ENCODE peak calls at places on chromosomes 7 and 10, in seven cellular contexts. One of them, this sample, is unnamed.

GRCh38 chr10:49109669-49110335 is 5.5 kb downstream of the VSTM4 start:
- DNase-seq in H9: no peak
- DNase-seq in Peyer's patch: peak; percentile 67
- DNase-seq in AG04450: peak; percentile 68
- DNase-seq in IMR-90: peak; percentile 73
- DNase-seq in adrenal gland: peak; percentile 70
- DNase-seq in upper lobe of left lung: peak; percentile 40
- DNase-seq in this sample: no peak

GRCh38 chr10:21532694-21533576 is 1.1 kb upstream of the MLLT10 start:
- DNase-seq in H9: no peak
- DNase-seq in Peyer's patch: no peak
- DNase-seq in AG04450: no peak
- DNase-seq in IMR-90: no peak
- DNase-seq in adrenal gland: no peak
- DNase-seq in upper lobe of left lung: no peak
- DNase-seq in this sample: no peak

GRCh38 chr7:78588393-78588792 is 789.8 kb downstream of the PHTF2 start:
- DNase-seq in H9: no peak
- DNase-seq in Peyer's patch: no peak
- DNase-seq in AG04450: no peak
- DNase-seq in IMR-90: no peak
- DNase-seq in adrenal gland: no peak
- DNase-seq in upper lobe of left lung: no peak
- DNase-seq in this sample: no peak

GRCh38 chr7:106957766-106958165 is 86.7 kb upstream of the PRKAR2B start:
- DNase-seq in H9: no peak
- DNase-seq in Peyer's patch: no peak
- DNase-seq in AG04450: no peak
- DNase-seq in IMR-90: no peak
- DNase-seq in adrenal gland: peak; percentile 17
- DNase-seq in upper lobe of left lung: no peak
- DNase-seq in this sample: peak; percentile 7

GRCh38 chr10:79081353-79082034 is 12.7 kb downstream of the ZMIZ1 start:
- DNase-seq in H9: no peak
- DNase-seq in Peyer's patch: no peak
- DNase-seq in AG04450: peak; percentile 80
- DNase-seq in IMR-90: peak; percentile 96
- DNase-seq in adrenal gland: peak; percentile 69
- DNase-seq in upper lobe of left lung: no peak
- DNase-seq in this sample: no peak

GRCh38 chr7:120502132-120502531 is 229.2 kb downstream of the KCND2 start:
- DNase-seq in H9: no peak
- DNase-seq in Peyer's patch: no peak
- DNase-seq in AG04450: no peak
- DNase-seq in IMR-90: no peak
- DNase-seq in adrenal gland: no peak
- DNase-seq in upper lobe of left lung: no peak
- DNase-seq in this sample: no peak

GRCh38 chr7:21365866-21366624 is 61.8 kb upstream of the SP4 start:
- DNase-seq in H9: no peak
- DNase-seq in Peyer's patch: no peak
- DNase-seq in AG04450: no peak
- DNase-seq in IMR-90: peak; percentile 30
- DNase-seq in adrenal gland: no peak
- DNase-seq in upper lobe of left lung: no peak
- DNase-seq in this sample: peak; percentile 79

GRCh38 chr10:67306588-67307205 is 380.9 kb downstream of the LRRTM3 start:
- DNase-seq in H9: no peak
- DNase-seq in Peyer's patch: no peak
- DNase-seq in AG04450: no peak
- DNase-seq in IMR-90: peak; percentile 4
- DNase-seq in adrenal gland: no peak
- DNase-seq in upper lobe of left lung: no peak
- DNase-seq in this sample: peak; percentile 42

GRCh38 chr10:95242581-95243317 is 48.1 kb downstream of the PDLIM1 start:
- DNase-seq in H9: peak; percentile 73
- DNase-seq in Peyer's patch: no peak
- DNase-seq in AG04450: no peak
- DNase-seq in IMR-90: peak; percentile 63
- DNase-seq in adrenal gland: peak; percentile 73
- DNase-seq in upper lobe of left lung: no peak
- DNase-seq in this sample: no peak

GRCh38 chr10:124028700-124029487 is 64.5 kb downstream of the CHST15 start:
- DNase-seq in H9: no peak
- DNase-seq in Peyer's patch: no peak
- DNase-seq in AG04450: no peak
- DNase-seq in IMR-90: no peak
- DNase-seq in adrenal gland: peak; percentile 48
- DNase-seq in upper lobe of left lung: no peak
- DNase-seq in this sample: no peak

GRCh38 chr10:21494221-21495001 is 31.1 kb downstream of the SKIDA1 start:
- DNase-seq in H9: peak; percentile 47
- DNase-seq in Peyer's patch: no peak
- DNase-seq in AG04450: no peak
- DNase-seq in IMR-90: no peak
- DNase-seq in adrenal gland: peak; percentile 50
- DNase-seq in upper lobe of left lung: peak; percentile 91
- DNase-seq in this sample: no peak

GRCh38 chr7:21256310-21256877 is 171.5 kb upstream of the SP4 start:
- DNase-seq in H9: no peak
- DNase-seq in Peyer's patch: no peak
- DNase-seq in AG04450: no peak
- DNase-seq in IMR-90: peak; percentile 38
- DNase-seq in adrenal gland: no peak
- DNase-seq in upper lobe of left lung: no peak
- DNase-seq in this sample: peak; percentile 23

GRCh38 chr10:28733245-28733644 is 55.9 kb downstream of the BAMBI start:
- DNase-seq in H9: no peak
- DNase-seq in Peyer's patch: no peak
- DNase-seq in AG04450: no peak
- DNase-seq in IMR-90: no peak
- DNase-seq in adrenal gland: no peak
- DNase-seq in upper lobe of left lung: no peak
- DNase-seq in this sample: no peak

GRCh38 chr7:121039510-121039822 is 51.0 kb downstream of the CPED1 start:
- DNase-seq in H9: no peak
- DNase-seq in Peyer's patch: no peak
- DNase-seq in AG04450: no peak
- DNase-seq in IMR-90: no peak
- DNase-seq in adrenal gland: no peak
- DNase-seq in upper lobe of left lung: no peak
- DNase-seq in this sample: no peak

GRCh38 chr10:93945814-93946213 is 47.9 kb upstream of the PLCE1 start:
- DNase-seq in H9: no peak
- DNase-seq in Peyer's patch: no peak
- DNase-seq in AG04450: no peak
- DNase-seq in IMR-90: no peak
- DNase-seq in adrenal gland: no peak
- DNase-seq in upper lobe of left lung: no peak
- DNase-seq in this sample: no peak

GRCh38 chr7:1674161-1675035 is 4.3 kb downstream of the ELFN1 start:
- DNase-seq in H9: no peak
- DNase-seq in Peyer's patch: peak; percentile 31
- DNase-seq in AG04450: no peak
- DNase-seq in IMR-90: no peak
- DNase-seq in adrenal gland: no peak
- DNase-seq in upper lobe of left lung: no peak
- DNase-seq in this sample: no peak

GRCh38 chr7:17229257-17229656 is 69.2 kb upstream of the AHR start:
- DNase-seq in H9: no peak
- DNase-seq in Peyer's patch: no peak
- DNase-seq in AG04450: no peak
- DNase-seq in IMR-90: no peak
- DNase-seq in adrenal gland: no peak
- DNase-seq in upper lobe of left lung: no peak
- DNase-seq in this sample: no peak

GRCh38 chr7:43856996-43857395 is 12.3 kb downstream of the MRPS24 start:
- DNase-seq in H9: no peak
- DNase-seq in Peyer's patch: no peak
- DNase-seq in AG04450: no peak
- DNase-seq in IMR-90: peak; percentile 58
- DNase-seq in adrenal gland: no peak
- DNase-seq in upper lobe of left lung: no peak
- DNase-seq in this sample: no peak

GRCh38 chr10:7380704-7381241 is 30.1 kb downstream of the SFMBT2 start:
- DNase-seq in H9: no peak
- DNase-seq in Peyer's patch: no peak
- DNase-seq in AG04450: no peak
- DNase-seq in IMR-90: no peak
- DNase-seq in adrenal gland: no peak
- DNase-seq in upper lobe of left lung: no peak
- DNase-seq in this sample: no peak

DNA sequence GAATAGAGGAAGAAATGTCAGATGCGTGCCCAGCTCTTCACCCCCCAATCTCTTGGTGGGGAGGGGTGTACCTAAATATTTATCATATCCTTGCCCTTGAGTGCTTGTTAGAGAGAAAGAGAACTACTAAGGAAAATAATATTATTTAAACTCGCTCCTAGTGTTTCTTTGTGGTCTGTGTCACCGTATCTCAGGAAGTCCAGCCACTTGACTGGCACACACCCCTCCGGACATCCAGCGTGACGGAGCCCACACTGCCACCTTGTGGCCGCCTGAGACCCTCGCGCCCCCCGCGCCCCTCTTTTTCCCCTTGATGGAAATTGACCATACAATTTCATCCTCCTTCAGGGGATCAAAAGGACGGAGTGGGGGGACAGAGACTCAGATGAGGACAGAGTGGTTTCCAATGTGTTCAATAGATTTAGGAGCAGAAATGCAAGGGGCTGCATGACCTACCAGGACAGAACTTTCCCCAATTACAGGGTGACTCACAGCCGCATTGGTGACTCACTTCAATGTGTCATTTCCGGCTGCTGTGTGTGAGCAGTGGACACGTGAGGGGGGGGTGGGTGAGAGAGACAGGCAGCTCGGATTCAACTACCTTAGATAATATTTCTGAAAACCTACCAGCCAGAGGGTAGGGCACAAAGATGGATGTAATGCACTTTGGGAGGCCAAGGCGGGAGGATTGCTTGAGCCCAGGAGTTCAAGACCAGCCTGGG is 11.4 kb downstream of the SERPINE1 start:
- DNase-seq in H9: peak; percentile 88
- DNase-seq in Peyer's patch: peak; percentile 94
- DNase-seq in AG04450: peak; percentile 89
- DNase-seq in IMR-90: peak; percentile 98
- DNase-seq in adrenal gland: peak; percentile 96
- DNase-seq in upper lobe of left lung: peak; percentile 82
- DNase-seq in this sample: peak; percentile 92
- H3K27ac ChIP-seq in H9: no peak overlapping the region
- H3K27ac ChIP-seq in Peyer's patch: no peak overlapping the region
- H3K27ac ChIP-seq in AG04450: peak overlapping the region; percentile 81
- H3K27ac ChIP-seq in IMR-90: peak overlapping the region; percentile 70
- H3K27ac ChIP-seq in adrenal gland: peak overlapping the region; percentile 84
- H3K27ac ChIP-seq in upper lobe of left lung: peak overlapping the region; percentile 82
- H3K27ac ChIP-seq in this sample: peak overlapping the region; percentile 92

DNA sequence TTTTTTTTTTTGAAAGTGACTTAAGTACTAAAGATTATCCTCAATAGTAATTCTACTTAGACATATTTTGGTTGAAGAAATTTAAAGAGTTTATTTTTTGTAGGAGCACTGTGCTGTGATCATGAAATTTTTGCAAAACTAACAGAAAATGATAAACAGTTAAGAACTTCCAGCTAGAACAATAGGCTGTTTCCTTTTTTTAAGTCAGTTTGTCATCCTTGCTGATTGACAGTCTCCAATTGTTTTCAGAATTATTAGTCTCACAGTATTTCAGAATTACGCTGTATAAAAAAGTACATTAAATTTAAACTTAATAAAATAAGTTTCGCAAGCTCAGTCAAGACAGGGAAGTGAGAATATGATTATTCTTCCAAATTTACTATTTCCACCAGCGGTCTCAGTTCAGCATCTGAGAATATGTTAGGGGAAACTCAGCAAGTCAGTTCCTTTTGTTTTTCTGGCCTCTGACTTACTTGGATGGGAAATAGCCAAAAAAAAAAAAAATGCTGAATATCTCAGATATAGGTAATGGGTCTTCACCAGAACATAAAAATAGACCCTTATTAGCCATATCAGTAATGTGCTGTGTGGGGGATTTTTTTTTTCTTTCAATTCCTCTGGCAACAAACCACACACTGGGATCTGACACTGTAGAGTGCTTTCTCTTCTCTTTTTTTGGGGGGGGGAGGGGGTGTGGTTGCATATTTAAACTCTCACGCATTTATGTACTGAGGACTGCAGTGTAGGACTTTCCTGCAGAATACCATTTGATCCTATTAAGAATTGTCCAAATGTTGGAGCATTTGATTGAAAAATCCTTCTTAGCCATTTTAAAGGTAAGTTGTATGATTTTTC is at the start of gene CD36:
- DNase-seq in H9: no peak
- DNase-seq in Peyer's patch: no peak
- DNase-seq in AG04450: no peak
- DNase-seq in IMR-90: no peak
- DNase-seq in adrenal gland: no peak
- DNase-seq in upper lobe of left lung: no peak
- DNase-seq in this sample: no peak
- H3K27ac ChIP-seq in H9: no peak within 1 kb of the TSS
- H3K27ac ChIP-seq in Peyer's patch: no peak within 1 kb of the TSS
- H3K27ac ChIP-seq in AG04450: no peak within 1 kb of the TSS
- H3K27ac ChIP-seq in IMR-90: no peak within 1 kb of the TSS
- H3K27ac ChIP-seq in adrenal gland: no peak within 1 kb of the TSS
- H3K27ac ChIP-seq in upper lobe of left lung: peak within 1 kb of the TSS; percentile 58
- H3K27ac ChIP-seq in this sample: no peak within 1 kb of the TSS

DNA sequence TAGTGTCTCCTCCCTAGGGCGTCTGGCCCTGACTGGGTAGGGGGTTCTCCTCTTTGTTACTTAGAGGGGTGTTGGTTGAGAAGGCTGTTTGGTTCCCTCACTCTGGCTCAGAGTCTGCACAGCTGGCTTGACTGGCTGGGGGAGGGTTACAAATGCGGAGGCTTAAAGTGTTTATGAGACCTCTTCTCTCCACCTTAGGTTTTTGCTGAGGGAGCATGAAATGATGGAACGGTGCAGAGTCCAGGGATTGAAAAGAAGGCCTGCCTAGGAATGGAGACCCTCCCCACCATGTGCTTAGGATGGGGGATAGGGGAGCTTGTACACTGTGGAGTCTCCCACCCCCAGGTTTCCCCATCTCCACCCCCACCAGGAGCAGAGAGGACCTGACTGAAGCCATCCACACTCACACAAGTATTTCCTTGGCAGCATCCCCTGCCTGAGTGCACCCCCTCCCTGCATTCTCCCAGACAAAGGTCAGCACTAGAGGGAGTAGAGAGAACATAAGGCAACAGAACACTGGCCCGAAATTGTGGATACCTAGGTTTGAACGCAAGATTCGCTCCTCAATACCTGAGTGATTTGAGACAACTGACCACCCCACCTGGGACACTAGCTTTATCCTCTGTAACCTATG is 1.7 kb upstream of the LDB1 start:
- DNase-seq in H9: peak; percentile 71
- DNase-seq in Peyer's patch: no peak
- DNase-seq in AG04450: peak; percentile 58
- DNase-seq in IMR-90: peak; percentile 69
- DNase-seq in adrenal gland: no peak
- DNase-seq in upper lobe of left lung: no peak
- DNase-seq in this sample: no peak
- H3K27ac ChIP-seq in H9: peak overlapping the region; percentile 84
- H3K27ac ChIP-seq in Peyer's patch: peak overlapping the region; percentile 97
- H3K27ac ChIP-seq in AG04450: peak overlapping the region; percentile 96
- H3K27ac ChIP-seq in IMR-90: peak overlapping the region; percentile 91
- H3K27ac ChIP-seq in adrenal gland: peak overlapping the region; percentile 96
- H3K27ac ChIP-seq in upper lobe of left lung: peak overlapping the region; percentile 99
- H3K27ac ChIP-seq in this sample: peak overlapping the region; percentile 94

GRCh38 chr7:109179601-109180000 is 609.9 kb downstream of the DNAJB9 start:
- DNase-seq in H9: no peak
- DNase-seq in Peyer's patch: no peak
- DNase-seq in AG04450: no peak
- DNase-seq in IMR-90: no peak
- DNase-seq in adrenal gland: no peak
- DNase-seq in upper lobe of left lung: no peak
- DNase-seq in this sample: no peak

GRCh38 chr7:109178342-109178741 is 608.7 kb downstream of the DNAJB9 start:
- DNase-seq in H9: no peak
- DNase-seq in Peyer's patch: no peak
- DNase-seq in AG04450: no peak
- DNase-seq in IMR-90: no peak
- DNase-seq in adrenal gland: no peak
- DNase-seq in upper lobe of left lung: no peak
- DNase-seq in this sample: no peak
- H3K27ac ChIP-seq in H9: no peak overlapping the region
- H3K27ac ChIP-seq in Peyer's patch: no peak overlapping the region
- H3K27ac ChIP-seq in AG04450: no peak overlapping the region
- H3K27ac ChIP-seq in IMR-90: no peak overlapping the region
- H3K27ac ChIP-seq in adrenal gland: no peak overlapping the region
- H3K27ac ChIP-seq in upper lobe of left lung: no peak overlapping the region
- H3K27ac ChIP-seq in this sample: no peak overlapping the region

This sample was measured in RWPE1.